ENCODE peak calls at places on chromosomes 11 and 22, in seven cellular contexts. N, X, Y, C, E, T and B are unnamed samples.
A peak's percentile ranks its signal among the peaks of the same experiment; 100 is the strongest.

GRCh38 chr11:8342821-8343681 is 79.4 kb upstream of the LMO1 start:
- DNase-seq in T (no peak), E (no peak), N (no peak), X (no peak), Y (no peak), C (no peak), B (no peak)

GRCh38 chr22:41576877-41577276 is 12.8 kb downstream of the PMM1 start:
- DNase-seq in T (no peak), N (no peak), Y (peak; percentile 22), E (peak; percentile 65), C (peak; percentile 56), X (peak; percentile 70), B (no peak)

GRCh38 chr11:74318241-74318932 is 6.9 kb upstream of the P4HA3 start:
- DNase-seq in C (no peak), T (no peak), N (no peak), E (no peak), X (no peak), Y (no peak), B (no peak)

GRCh38 chr22:46432164-46433068 is 96.9 kb downstream of the TRMU start:
- DNase-seq in Y (peak; percentile 37), C (no peak), N (no peak), X (no peak), E (no peak), T (no peak), B (no peak)

GRCh38 chr11:129248618-129249017 is 56.5 kb upstream of the ARHGAP32 start:
- DNase-seq in T (no peak), N (peak; percentile 39), E (no peak), Y (no peak), X (no peak), C (peak; percentile 63), B (no peak)

GRCh38 chr22:27872488-27872887 is 46.6 kb downstream of the PITPNB start:
- DNase-seq in T (no peak), N (no peak), C (no peak), E (no peak), Y (no peak), X (no peak), B (no peak)

GRCh38 chr11:8309862-8310261 is 46.2 kb upstream of the LMO1 start:
- DNase-seq in X (no peak), Y (no peak), C (peak; percentile 24), T (no peak), E (no peak), N (no peak), B (no peak)

GRCh38 chr22:42263944-42264343 is 6.5 kb downstream of the TCF20 start:
- DNase-seq in T (no peak), X (no peak), N (no peak), E (no peak), Y (no peak), C (no peak), B (no peak)

GRCh38 chr11:47234669-47235075 is 13.9 kb downstream of the ACP2 start:
- DNase-seq in N (no peak), T (no peak), Y (peak; percentile 41), C (no peak), X (no peak), E (no peak), B (peak; percentile 34)

GRCh38 chr11:122634507-122634906 is 21.0 kb upstream of the UBASH3B start:
- DNase-seq in X (no peak), E (peak; percentile 25), N (no peak), C (no peak), Y (no peak), T (no peak), B (no peak)

GRCh38 chr22:24186892-24187670 is 5.8 kb downstream of the SUSD2 start:
- DNase-seq in Y (no peak), X (no peak), C (no peak), T (no peak), E (no peak), N (no peak), B (no peak)

GRCh38 chr22:45211848-45212247 is 28.8 kb downstream of the KIAA0930 start:
- DNase-seq in E (no peak), N (no peak), T (no peak), C (no peak), Y (no peak), X (no peak), B (no peak)

GRCh38 chr11:3865388-3866193 is 10.1 kb downstream of the STIM1 start:
- DNase-seq in Y (no peak), E (no peak), T (no peak), N (peak; percentile 24), X (no peak), C (peak; percentile 36), B (no peak)

GRCh38 chr22:47567126-47567730 is 804.8 kb downstream of the TBC1D22A start:
- DNase-seq in X (no peak), C (no peak), Y (no peak), T (no peak), E (no peak), N (no peak), B (no peak)

GRCh38 chr11:74417379-74417804 is 19.2 kb upstream of the PGM2L1 start:
- DNase-seq in T (no peak), C (no peak), Y (no peak), N (no peak), X (no peak), E (no peak), B (no peak)

GRCh38 chr11:97683733-97684132 is 1293.9 kb downstream of the JRKL start:
- DNase-seq in Y (no peak), N (no peak), E (no peak), C (peak; percentile 48), T (no peak), X (peak; percentile 65), B (no peak)

GRCh38 chr11:67071420-67072284 is 15.0 kb downstream of the RHOD start:
- DNase-seq in T (peak; percentile 51), Y (peak; percentile 62), E (peak; percentile 80), C (peak; percentile 17), N (no peak), X (no peak), B (peak; percentile 59)

GRCh38 chr11:1174441-1175370 is 17.0 kb downstream of the MUC5AC start:
- DNase-seq in T (no peak), C (no peak), N (no peak), Y (no peak), E (no peak), X (no peak), B (no peak)

GRCh38 chr11:90805172-90805571 is 582.3 kb upstream of the CHORDC1 start:
- DNase-seq in T (no peak), N (no peak), X (no peak), C (peak; percentile 8), Y (no peak), E (no peak), B (no peak)

GRCh38 chr11:106152013-106152412 is 74.6 kb downstream of the AASDHPPT start:
- DNase-seq in Y (no peak), X (no peak), T (no peak), E (no peak), N (no peak), C (peak; percentile 60), B (no peak)

GRCh38 chr11:69448471-69449284 is 32.8 kb upstream of the LINC01488 start:
- DNase-seq in T (no peak), N (no peak), X (no peak), E (no peak), C (no peak), Y (no peak), B (no peak)